ENCODE peak calls at places on chromosomes 5 and 9, in six cellular contexts. One of them, this sample, is unnamed. For H3K4me1, the result is how much of the 10 kb centered on the place peaks cover.

GRCh38 chr9:110750272-110750671 is 81.7 kb downstream of the MUSK start:
- DNase-seq in transverse colon: peak
- DNase-seq in right lobe of liver: no peak
- DNase-seq in body of pancreas: peak
- DNase-seq in PC-9: no peak
- DNase-seq in GM23338: no peak
- DNase-seq in this sample: no peak

GRCh38 chr9:37144762-37145161 is 24.4 kb downstream of the ZCCHC7 start:
- DNase-seq in PC-9: no peak
- DNase-seq in body of pancreas: no peak
- DNase-seq in transverse colon: no peak
- DNase-seq in GM23338: peak
- DNase-seq in right lobe of liver: no peak
- DNase-seq in this sample: no peak

GRCh38 chr5:45491368-45491767 is 204.8 kb downstream of the HCN1 start:
- DNase-seq in body of pancreas: no peak
- DNase-seq in GM23338: no peak
- DNase-seq in right lobe of liver: no peak
- DNase-seq in PC-9: no peak
- DNase-seq in transverse colon: no peak
- DNase-seq in this sample: no peak

GRCh38 chr9:128190516-128191405 is 611 bp downstream of the CIZ1 start:
- DNase-seq in PC-9: no peak
- DNase-seq in right lobe of liver: peak
- DNase-seq in transverse colon: peak
- DNase-seq in body of pancreas: no peak
- DNase-seq in GM23338: peak
- DNase-seq in this sample: no peak

GRCh38 chr9:127921592-127922120 is 4.8 kb upstream of the ST6GALNAC4 start:
- DNase-seq in GM23338: peak
- DNase-seq in PC-9: peak
- DNase-seq in right lobe of liver: peak
- DNase-seq in transverse colon: peak
- DNase-seq in body of pancreas: peak
- DNase-seq in this sample: peak

GRCh38 chr5:55758231-55758630 is 20.4 kb downstream of the DDX4 start:
- DNase-seq in GM23338: no peak
- DNase-seq in PC-9: no peak
- DNase-seq in transverse colon: no peak
- DNase-seq in right lobe of liver: no peak
- DNase-seq in body of pancreas: no peak
- DNase-seq in this sample: no peak

GRCh38 chr9:85421641-85422040 is 320.1 kb downstream of the AGTPBP1 start:
- DNase-seq in right lobe of liver: no peak
- DNase-seq in transverse colon: no peak
- DNase-seq in PC-9: no peak
- DNase-seq in GM23338: no peak
- DNase-seq in body of pancreas: no peak
- DNase-seq in this sample: no peak

GRCh38 chr5:159849437-159850191 is 66.7 kb upstream of the ADRA1B start:
- DNase-seq in GM23338: no peak
- DNase-seq in transverse colon: no peak
- DNase-seq in right lobe of liver: no peak
- DNase-seq in PC-9: peak
- DNase-seq in body of pancreas: no peak
- DNase-seq in this sample: peak

GRCh38 chr9:70043689-70044449 is at the start of gene MAMDC2:
- DNase-seq in right lobe of liver: no peak
- DNase-seq in GM23338: peak
- DNase-seq in PC-9: peak
- DNase-seq in body of pancreas: peak
- DNase-seq in transverse colon: peak
- DNase-seq in this sample: peak

GRCh38 chr5:115282131-115282530 is 14.3 kb downstream of the CCDC112 start:
- DNase-seq in PC-9: no peak
- DNase-seq in body of pancreas: no peak
- DNase-seq in right lobe of liver: no peak
- DNase-seq in transverse colon: no peak
- DNase-seq in GM23338: no peak
- DNase-seq in this sample: no peak

GRCh38 chr5:79399046-79399445 is 114.9 kb downstream of the HOMER1 start:
- DNase-seq in transverse colon: no peak
- DNase-seq in body of pancreas: no peak
- DNase-seq in right lobe of liver: no peak
- DNase-seq in PC-9: no peak
- DNase-seq in GM23338: no peak
- DNase-seq in this sample: no peak

GRCh38 chr5:4050203-4050602 is 454.6 kb downstream of the IRX1 start:
- DNase-seq in PC-9: no peak
- DNase-seq in GM23338: no peak
- DNase-seq in transverse colon: no peak
- DNase-seq in body of pancreas: no peak
- DNase-seq in right lobe of liver: no peak
- DNase-seq in this sample: no peak

GRCh38 chr5:98865690-98866089 is 63.1 kb downstream of the CHD1 start:
- DNase-seq in right lobe of liver: no peak
- DNase-seq in transverse colon: no peak
- DNase-seq in GM23338: no peak
- DNase-seq in body of pancreas: no peak
- DNase-seq in PC-9: no peak
- DNase-seq in this sample: no peak

GRCh38 chr9:129639756-129640085 is 2.2 kb downstream of the ASB6 start:
- DNase-seq in GM23338: no peak
- DNase-seq in PC-9: no peak
- DNase-seq in right lobe of liver: peak
- DNase-seq in transverse colon: no peak
- DNase-seq in body of pancreas: no peak
- DNase-seq in this sample: no peak

GRCh38 chr9:129640086-129640870 is 1.7 kb downstream of the ASB6 start:
- DNase-seq in right lobe of liver: no peak
- DNase-seq in transverse colon: no peak
- DNase-seq in GM23338: no peak
- DNase-seq in PC-9: no peak
- DNase-seq in body of pancreas: peak
- DNase-seq in this sample: no peak

GRCh38 chr9:129637673-129638439 is 4.1 kb downstream of the ASB6 start:
- DNase-seq in body of pancreas: no peak
- DNase-seq in transverse colon: no peak
- DNase-seq in PC-9: no peak
- DNase-seq in right lobe of liver: no peak
- DNase-seq in GM23338: no peak
- DNase-seq in this sample: no peak

GRCh38 chr9:129640871-129641750 is 840 bp downstream of the ASB6 start:
- DNase-seq in body of pancreas: no peak
- DNase-seq in transverse colon: no peak
- DNase-seq in PC-9: no peak
- DNase-seq in right lobe of liver: no peak
- DNase-seq in GM23338: no peak
- DNase-seq in this sample: no peak

DNA sequence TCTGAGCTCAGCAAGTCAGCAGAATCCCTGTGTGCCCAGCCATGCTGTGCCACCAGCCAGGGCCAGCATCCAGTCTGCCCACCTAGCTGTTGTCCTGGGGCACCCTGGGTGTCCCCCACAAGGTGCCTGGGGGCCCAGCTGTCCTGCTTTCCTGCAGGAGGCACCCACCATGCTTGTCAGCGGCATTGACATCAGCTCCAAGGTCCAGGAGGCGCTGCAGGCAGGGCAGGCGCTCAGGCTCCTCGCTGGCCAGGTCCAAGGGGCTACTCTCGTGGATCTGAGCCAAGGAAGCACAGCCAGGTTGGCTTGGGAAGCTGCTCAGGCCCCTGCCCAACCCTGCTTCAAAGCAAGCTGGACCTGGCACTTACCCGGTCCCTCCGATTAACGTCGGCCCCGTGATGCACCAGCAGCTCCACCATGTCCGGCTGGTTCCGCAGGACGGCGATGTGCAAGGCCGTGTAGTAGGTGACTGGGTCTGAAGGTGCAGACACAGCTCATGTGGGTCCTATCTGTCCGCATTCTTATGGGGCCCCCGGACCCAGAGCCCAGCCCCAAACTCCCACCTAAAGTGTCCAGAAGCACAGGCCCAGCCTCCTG is 2.8 kb downstream of the ASB6 start:
- DNase-seq in body of pancreas: no peak
- DNase-seq in GM23338: no peak
- DNase-seq in right lobe of liver: no peak
- DNase-seq in PC-9: no peak
- DNase-seq in transverse colon: no peak
- DNase-seq in this sample: no peak
- H3K27ac ChIP-seq in body of pancreas: peak
- H3K27ac ChIP-seq in GM23338: no peak
- H3K27ac ChIP-seq in right lobe of liver: no peak
- H3K27ac ChIP-seq in PC-9: no peak
- H3K27ac ChIP-seq in transverse colon: no peak
- H3K27ac ChIP-seq in this sample: no peak

GRCh38 chr5:170337055-170337454 is 39.5 kb upstream of the LCP2 start:
- DNase-seq in right lobe of liver: no peak
- DNase-seq in body of pancreas: no peak
- DNase-seq in transverse colon: no peak
- DNase-seq in PC-9: no peak
- DNase-seq in GM23338: no peak
- DNase-seq in this sample: no peak
- H3K4me1 ChIP-seq in right lobe of liver: under half
- H3K4me1 ChIP-seq in body of pancreas: under half
- H3K4me1 ChIP-seq in transverse colon: under half
- H3K4me1 ChIP-seq in PC-9: under half
- H3K4me1 ChIP-seq in GM23338: under half
- H3K4me1 ChIP-seq in this sample: under half

GRCh38 chr9:121635300-121635699 is 16.1 kb upstream of the DAB2IP start:
- DNase-seq in transverse colon: no peak
- DNase-seq in right lobe of liver: no peak
- DNase-seq in GM23338: no peak
- DNase-seq in PC-9: no peak
- DNase-seq in body of pancreas: no peak
- DNase-seq in this sample: no peak
- TF ChIP-seq CTCF in transverse colon: no peak
- TF ChIP-seq CTCF in right lobe of liver: no peak
- TF ChIP-seq CTCF in GM23338: no peak
- TF ChIP-seq CTCF in PC-9: no peak
- TF ChIP-seq CTCF in body of pancreas: no peak
- TF ChIP-seq CTCF in this sample: no peak

DNA sequence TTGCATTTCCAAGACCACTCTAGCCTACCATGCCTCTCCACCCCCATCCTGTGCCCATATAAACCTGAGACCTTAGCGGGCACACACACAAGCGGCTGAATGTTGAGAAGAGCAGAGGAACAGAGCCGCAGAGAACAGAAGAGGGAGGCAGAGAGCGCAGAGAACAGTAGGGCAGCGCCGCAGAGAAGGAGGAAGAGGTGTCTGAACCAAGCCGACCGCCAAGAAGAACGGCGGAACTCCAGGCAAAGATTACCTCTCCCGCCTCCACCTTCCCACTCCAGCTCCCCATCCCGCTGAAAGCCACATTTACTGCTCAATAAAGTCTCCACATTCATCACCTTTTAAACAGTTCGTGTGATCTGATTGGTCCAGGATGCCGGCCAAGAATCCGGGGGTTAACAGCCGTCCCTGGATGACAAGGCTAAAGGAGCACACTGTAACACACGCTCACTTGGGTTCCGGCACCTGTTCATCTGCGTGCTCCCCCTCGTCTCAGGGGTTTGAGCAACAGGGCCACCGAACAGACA is 33.2 kb downstream of the GRIN3A start:
- DNase-seq in right lobe of liver: peak
- DNase-seq in GM23338: peak
- DNase-seq in PC-9: no peak
- DNase-seq in transverse colon: peak
- DNase-seq in body of pancreas: peak
- DNase-seq in this sample: peak
- H3K27ac ChIP-seq in right lobe of liver: peak
- H3K27ac ChIP-seq in GM23338: no peak
- H3K27ac ChIP-seq in PC-9: no peak
- H3K27ac ChIP-seq in transverse colon: peak
- H3K27ac ChIP-seq in body of pancreas: no peak
- H3K27ac ChIP-seq in this sample: no peak

GRCh38 chr5:179620293-179620692 is 3.2 kb downstream of the HNRNPH1 start:
- DNase-seq in transverse colon: no peak
- DNase-seq in body of pancreas: no peak
- DNase-seq in PC-9: no peak
- DNase-seq in right lobe of liver: no peak
- DNase-seq in GM23338: no peak
- DNase-seq in this sample: no peak
- H3K4me1 ChIP-seq in transverse colon: under half
- H3K4me1 ChIP-seq in body of pancreas: half or more
- H3K4me1 ChIP-seq in PC-9: under half
- H3K4me1 ChIP-seq in right lobe of liver: under half
- H3K4me1 ChIP-seq in GM23338: under half
- H3K4me1 ChIP-seq in this sample: under half

GRCh38 chr5:137660349-137660817 is 75.5 kb downstream of the KLHL3 start:
- DNase-seq in GM23338: peak
- DNase-seq in body of pancreas: peak
- DNase-seq in transverse colon: peak
- DNase-seq in right lobe of liver: peak
- DNase-seq in PC-9: peak
- DNase-seq in this sample: peak
- TF ChIP-seq CTCF in GM23338: peak
- TF ChIP-seq CTCF in body of pancreas: peak
- TF ChIP-seq CTCF in transverse colon: peak
- TF ChIP-seq CTCF in right lobe of liver: peak
- TF ChIP-seq CTCF in PC-9: peak
- TF ChIP-seq CTCF in this sample: peak